ENCODE peak calls at places on chromosome 20, in six cellular contexts. E is upper lobe of right lung; P is CD4-positive, alpha-beta T cell; W is stomach; K is pancreas; C is heart left ventricle. M is an unnamed sample.

GRCh38 chr20:17835240-17835940 is 133.2 kb downstream of the SNX5 start:
- DNase-seq in K (no peak), C (no peak), P (no peak), W (no peak), E (no peak), M (peak; percentile 15)

GRCh38 chr20:41180599-41181333 is 43.4 kb downstream of the PLCG1 start:
- DNase-seq in E (no peak), P (peak; percentile 31), C (no peak), W (peak; percentile 17), K (no peak), M (no peak)

GRCh38 chr20:41617059-41617921 is 887 bp downstream of the CHD6 start:
- DNase-seq in E (peak; percentile 76), C (peak; percentile 63), W (no peak), P (peak; percentile 49), K (peak; percentile 17), M (no peak)

GRCh38 chr20:38968090-38968489 is 5.9 kb downstream of the DHX35 start:
- DNase-seq in K (no peak), C (no peak), W (no peak), P (no peak), E (no peak), M (no peak)

GRCh38 chr20:62364911-62365736 is 2.0 kb downstream of the LAMA5 start:
- DNase-seq in E (peak; percentile 87), P (no peak), K (peak; percentile 35), W (peak; percentile 56), C (peak; percentile 77), M (no peak)

GRCh38 chr20:2005831-2006426 is 12.1 kb upstream of the PDYN start:
- DNase-seq in E (peak; percentile 78), C (peak; percentile 80), W (peak; percentile 62), K (peak; percentile 54), P (peak; percentile 60), M (no peak)

GRCh38 chr20:50913976-50914375 is 17.3 kb downstream of the ADNP start:
- DNase-seq in E (no peak), P (no peak), W (no peak), K (no peak), C (no peak), M (no peak)

GRCh38 chr20:61929971-61930666 is 135.6 kb downstream of the TAF4 start:
- DNase-seq in C (peak; percentile 35), E (peak; percentile 49), P (no peak), W (no peak), K (no peak), M (peak; percentile 34)

GRCh38 chr20:51473771-51474170 is 68.7 kb downstream of the NFATC2 start:
- DNase-seq in P (no peak), K (no peak), C (no peak), W (no peak), E (peak; percentile 51), M (no peak)

GRCh38 chr20:50724851-50725721 is 6.3 kb upstream of the PARD6B start:
- DNase-seq in P (no peak), C (peak; percentile 79), W (peak; percentile 41), K (peak; percentile 36), E (peak; percentile 72), M (peak; percentile 36)

GRCh38 chr20:44747166-44748004 is 1.7 kb downstream of the KCNK15 start:
- DNase-seq in C (no peak), K (peak; percentile 64), P (peak; percentile 59), E (peak; percentile 83), W (peak; percentile 94), M (peak; percentile 73)

GRCh38 chr20:64104667-64105451 is 2.5 kb downstream of the NPBWR2 start:
- DNase-seq in K (no peak), W (no peak), C (peak; percentile 51), E (peak; percentile 52), P (no peak), M (no peak)

GRCh38 chr20:62544505-62545055 is 68.8 kb upstream of the GATA5 start:
- DNase-seq in P (no peak), C (no peak), W (no peak), E (no peak), K (no peak), M (no peak)

GRCh38 chr20:13930246-13930645 is 60.2 kb downstream of the SEL1L2 start:
- DNase-seq in C (no peak), P (no peak), E (no peak), K (no peak), W (no peak), M (no peak)

GRCh38 chr20:35956616-35957015 is 2.3 kb upstream of the SCAND1 start:
- DNase-seq in E (no peak), C (no peak), W (no peak), P (no peak), K (no peak), M (no peak)

GRCh38 chr20:60187683-60188082 is 229.5 kb downstream of the CDH26 start:
- DNase-seq in C (no peak), W (no peak), K (no peak), E (no peak), P (no peak), M (no peak)

GRCh38 chr20:61733891-61734732 is 331.6 kb downstream of the TAF4 start:
- DNase-seq in C (peak; percentile 15), E (no peak), W (no peak), K (no peak), P (no peak), M (no peak)

GRCh38 chr20:12847862-12848261 is 160.9 kb upstream of the SPTLC3 start:
- DNase-seq in P (no peak), K (no peak), C (no peak), W (no peak), E (no peak), M (no peak)

GRCh38 chr20:58891686-58892125 is 39.2 kb downstream of the GNAS start:
- DNase-seq in W (peak; percentile 37), K (peak; percentile 28), E (peak; percentile 72), C (peak; percentile 70), P (peak; percentile 52), M (no peak)

GRCh38 chr20:61759286-61760065 is 306.2 kb downstream of the TAF4 start:
- DNase-seq in W (no peak), K (no peak), E (peak; percentile 31), P (no peak), C (no peak), M (no peak)

GRCh38 chr20:33909331-33909921 is 84.3 kb upstream of the RALY start:
- DNase-seq in C (no peak), E (no peak), K (no peak), W (peak; percentile 33), P (no peak), M (no peak)

GRCh38 chr20:17963114-17963897 is 5.3 kb downstream of the SNX5 start:
- DNase-seq in K (no peak), P (no peak), C (no peak), W (no peak), E (no peak), M (no peak)

GRCh38 chr20:35510946-35511735 is 18.3 kb downstream of the C20orf173 start:
- DNase-seq in E (no peak), C (no peak), K (no peak), W (no peak), P (no peak), M (no peak)

GRCh38 chr20:2006452-2007381 is 12.9 kb upstream of the PDYN start:
- DNase-seq in P (no peak), K (no peak), C (no peak), E (no peak), W (peak; percentile 27), M (no peak)

GRCh38 chr20:47335251-47336012 is 21.1 kb downstream of the ZMYND8 start:
- DNase-seq in C (no peak), K (no peak), E (no peak), P (no peak), W (no peak), M (no peak)
- H3K27ac ChIP-seq in C (peak overlapping the region; percentile 81), K (no peak overlapping the region), E (peak overlapping the region; percentile 81), P (no peak overlapping the region), W (peak overlapping the region; percentile 99), M (peak overlapping the region; percentile 99)

DNA sequence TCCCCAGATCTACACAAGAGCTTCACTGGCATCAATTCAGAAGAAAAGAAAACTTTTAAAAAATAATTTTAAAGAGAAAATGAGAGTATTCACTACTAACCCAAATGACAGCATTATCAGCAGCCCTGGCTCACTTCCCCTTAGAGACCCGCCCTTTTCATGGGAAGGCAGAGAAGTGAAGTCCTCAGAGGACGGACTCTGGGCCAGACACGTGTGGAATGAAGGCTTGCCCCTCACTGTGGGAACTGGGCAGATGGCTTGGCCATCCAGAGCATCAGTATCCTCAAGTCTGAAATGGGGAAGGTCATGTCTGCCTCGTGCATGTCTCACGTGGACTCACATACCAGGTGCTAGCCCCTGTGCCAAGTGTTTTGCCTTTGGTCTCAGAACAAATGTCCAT is 63.5 kb downstream of the JAG1 start:
- DNase-seq in K (no peak), C (peak; percentile 52), E (no peak), W (no peak), P (no peak), M (no peak)
- H3K27ac ChIP-seq in K (no peak overlapping the region), C (peak overlapping the region; percentile 68), E (no peak overlapping the region), W (peak overlapping the region; percentile 76), P (no peak overlapping the region), M (no peak overlapping the region)

GRCh38 chr20:32184953-32185603 is 22.5 kb downstream of the PLAGL2 start:
- DNase-seq in K (no peak), C (no peak), W (no peak), P (no peak), E (no peak), M (no peak)

GRCh38 chr20:32181606-32182005 is 25.9 kb downstream of the PLAGL2 start:
- DNase-seq in C (no peak), K (no peak), P (no peak), W (no peak), E (no peak), M (no peak)

GRCh38 chr20:32183947-32184635 is 23.5 kb downstream of the PLAGL2 start:
- DNase-seq in C (no peak), W (no peak), E (no peak), P (no peak), K (no peak), M (no peak)

GRCh38 chr20:32179515-32179914 is 28.0 kb downstream of the PLAGL2 start:
- DNase-seq in E (no peak), P (no peak), C (no peak), W (no peak), K (no peak), M (no peak)

GRCh38 chr20:32179934-32180333 is 27.6 kb downstream of the PLAGL2 start:
- DNase-seq in E (no peak), W (no peak), K (no peak), P (no peak), C (no peak), M (no peak)
- H3K27ac ChIP-seq in E (no peak overlapping the region), W (no peak overlapping the region), K (no peak overlapping the region), P (no peak overlapping the region), C (no peak overlapping the region), M (no peak overlapping the region)

GRCh38 chr20:57134804-57135203 is 131.6 kb downstream of the BMP7 start:
- DNase-seq in E (no peak), W (no peak), K (no peak), C (no peak), P (no peak), M (no peak)

GRCh38 chr20:57136734-57137133 is 129.7 kb downstream of the BMP7 start:
- DNase-seq in W (no peak), C (no peak), P (no peak), E (no peak), K (no peak), M (no peak)

GRCh38 chr20:57135875-57136274 is 130.6 kb downstream of the BMP7 start:
- DNase-seq in C (no peak), W (no peak), E (no peak), K (no peak), P (no peak), M (no peak)

GRCh38 chr20:57131601-57132391 is 134.6 kb downstream of the BMP7 start:
- DNase-seq in P (no peak), W (no peak), C (no peak), K (no peak), E (no peak), M (no peak)

GRCh38 chr20:57133926-57134650 is 132.4 kb downstream of the BMP7 start:
- DNase-seq in C (no peak), P (no peak), W (no peak), E (no peak), K (no peak), M (no peak)
- H3K27ac ChIP-seq in C (no peak overlapping the region), P (no peak overlapping the region), W (no peak overlapping the region), E (no peak overlapping the region), K (no peak overlapping the region), M (no peak overlapping the region)